ENCODE peak calls at places on chromosomes 11 and 22, in nine cellular contexts. One of them, this sample, is unnamed.

GRCh38 chr11:69948256-69949141 is 129.3 kb upstream of the FGF3 start:
- DNase-seq in fibroblast of lung: peak; percentile 23
- DNase-seq in MCF 10A: peak; percentile 46
- DNase-seq in AG09319: no peak
- DNase-seq in fibroblast of mammary gland: no peak
- DNase-seq in heart right ventricle: no peak
- DNase-seq in HFFc6: no peak
- DNase-seq in left ventricle myocardium inferior: peak; percentile 14
- DNase-seq in AG04450: no peak
- DNase-seq in this sample: no peak

GRCh38 chr11:119518746-119519382 is 95.9 kb upstream of the THY1 start:
- DNase-seq in fibroblast of lung: peak; percentile 37
- DNase-seq in MCF 10A: peak; percentile 62
- DNase-seq in AG09319: no peak
- DNase-seq in fibroblast of mammary gland: peak; percentile 60
- DNase-seq in heart right ventricle: no peak
- DNase-seq in HFFc6: no peak
- DNase-seq in left ventricle myocardium inferior: no peak
- DNase-seq in AG04450: peak; percentile 18
- DNase-seq in this sample: no peak

GRCh38 chr11:6497069-6497839 is at the start of gene DNHD1:
- DNase-seq in fibroblast of lung: peak; percentile 24
- DNase-seq in MCF 10A: no peak
- DNase-seq in AG09319: no peak
- DNase-seq in fibroblast of mammary gland: no peak
- DNase-seq in heart right ventricle: no peak
- DNase-seq in HFFc6: no peak
- DNase-seq in left ventricle myocardium inferior: no peak
- DNase-seq in AG04450: no peak
- DNase-seq in this sample: no peak

GRCh38 chr11:97614571-97614970 is 1224.8 kb downstream of the JRKL start:
- DNase-seq in fibroblast of lung: peak; percentile 68
- DNase-seq in MCF 10A: no peak
- DNase-seq in AG09319: no peak
- DNase-seq in fibroblast of mammary gland: no peak
- DNase-seq in heart right ventricle: no peak
- DNase-seq in HFFc6: peak; percentile 9
- DNase-seq in left ventricle myocardium inferior: no peak
- DNase-seq in AG04450: no peak
- DNase-seq in this sample: no peak

GRCh38 chr22:40107756-40108437 is 69.8 kb upstream of the TNRC6B start:
- DNase-seq in fibroblast of lung: peak; percentile 43
- DNase-seq in MCF 10A: peak; percentile 36
- DNase-seq in AG09319: peak; percentile 16
- DNase-seq in fibroblast of mammary gland: peak; percentile 60
- DNase-seq in heart right ventricle: peak; percentile 10
- DNase-seq in HFFc6: peak; percentile 58
- DNase-seq in left ventricle myocardium inferior: no peak
- DNase-seq in AG04450: no peak
- DNase-seq in this sample: no peak

GRCh38 chr22:37089451-37089850 is 20.1 kb downstream of the TMPRSS6 start:
- DNase-seq in fibroblast of lung: no peak
- DNase-seq in MCF 10A: peak; percentile 5
- DNase-seq in AG09319: no peak
- DNase-seq in fibroblast of mammary gland: peak; percentile 50
- DNase-seq in heart right ventricle: no peak
- DNase-seq in HFFc6: no peak
- DNase-seq in left ventricle myocardium inferior: no peak
- DNase-seq in AG04450: no peak
- DNase-seq in this sample: no peak

GRCh38 chr22:32788884-32789624 is 12.5 kb upstream of the TIMP3 start:
- DNase-seq in fibroblast of lung: peak; percentile 84
- DNase-seq in MCF 10A: no peak
- DNase-seq in AG09319: peak; percentile 62
- DNase-seq in fibroblast of mammary gland: no peak
- DNase-seq in heart right ventricle: no peak
- DNase-seq in HFFc6: peak; percentile 46
- DNase-seq in left ventricle myocardium inferior: no peak
- DNase-seq in AG04450: no peak
- DNase-seq in this sample: no peak

GRCh38 chr11:100972046-100972445 is 157.6 kb downstream of the PGR start:
- DNase-seq in fibroblast of lung: peak; percentile 27
- DNase-seq in MCF 10A: no peak
- DNase-seq in AG09319: no peak
- DNase-seq in fibroblast of mammary gland: no peak
- DNase-seq in heart right ventricle: no peak
- DNase-seq in HFFc6: no peak
- DNase-seq in left ventricle myocardium inferior: no peak
- DNase-seq in AG04450: peak; percentile 21
- DNase-seq in this sample: no peak

GRCh38 chr22:23178512-23179254 is 1.6 kb upstream of the BCR start:
- DNase-seq in fibroblast of lung: peak; percentile 56
- DNase-seq in MCF 10A: peak; percentile 64
- DNase-seq in AG09319: peak; percentile 8
- DNase-seq in fibroblast of mammary gland: peak; percentile 53
- DNase-seq in heart right ventricle: peak; percentile 60
- DNase-seq in HFFc6: no peak
- DNase-seq in left ventricle myocardium inferior: peak; percentile 64
- DNase-seq in AG04450: no peak
- DNase-seq in this sample: no peak

GRCh38 chr11:11265994-11266606 is 87.0 kb downstream of the CSNK2A3 start:
- DNase-seq in fibroblast of lung: no peak
- DNase-seq in MCF 10A: peak; percentile 62
- DNase-seq in AG09319: no peak
- DNase-seq in fibroblast of mammary gland: peak; percentile 14
- DNase-seq in heart right ventricle: peak; percentile 27
- DNase-seq in HFFc6: no peak
- DNase-seq in left ventricle myocardium inferior: no peak
- DNase-seq in AG04450: no peak
- DNase-seq in this sample: no peak

GRCh38 chr11:26583550-26583949 is 11.5 kb upstream of the MUC15 start:
- DNase-seq in fibroblast of lung: peak; percentile 39
- DNase-seq in MCF 10A: peak; percentile 92
- DNase-seq in AG09319: no peak
- DNase-seq in fibroblast of mammary gland: peak; percentile 80
- DNase-seq in heart right ventricle: no peak
- DNase-seq in HFFc6: no peak
- DNase-seq in left ventricle myocardium inferior: no peak
- DNase-seq in AG04450: no peak
- DNase-seq in this sample: no peak

GRCh38 chr11:74492974-74493815 is at the start of gene LIPT2:
- DNase-seq in fibroblast of lung: peak; percentile 96
- DNase-seq in MCF 10A: peak; percentile 98
- DNase-seq in AG09319: peak; percentile 86
- DNase-seq in fibroblast of mammary gland: peak; percentile 96
- DNase-seq in heart right ventricle: peak; percentile 95
- DNase-seq in HFFc6: peak; percentile 94
- DNase-seq in left ventricle myocardium inferior: peak; percentile 97
- DNase-seq in AG04450: peak; percentile 87
- DNase-seq in this sample: peak; percentile 95

GRCh38 chr11:74492084-74492483 is 1.4 kb downstream of the LIPT2 start:
- DNase-seq in fibroblast of lung: no peak
- DNase-seq in MCF 10A: no peak
- DNase-seq in AG09319: no peak
- DNase-seq in fibroblast of mammary gland: no peak
- DNase-seq in heart right ventricle: no peak
- DNase-seq in HFFc6: no peak
- DNase-seq in left ventricle myocardium inferior: no peak
- DNase-seq in AG04450: no peak
- DNase-seq in this sample: no peak

GRCh38 chr11:74485868-74486267 is 7.7 kb downstream of the LIPT2 start:
- DNase-seq in fibroblast of lung: no peak
- DNase-seq in MCF 10A: no peak
- DNase-seq in AG09319: no peak
- DNase-seq in fibroblast of mammary gland: no peak
- DNase-seq in heart right ventricle: no peak
- DNase-seq in HFFc6: no peak
- DNase-seq in left ventricle myocardium inferior: no peak
- DNase-seq in AG04450: no peak
- DNase-seq in this sample: no peak

GRCh38 chr11:74490945-74491344 is 2.6 kb downstream of the LIPT2 start:
- DNase-seq in fibroblast of lung: no peak
- DNase-seq in MCF 10A: no peak
- DNase-seq in AG09319: no peak
- DNase-seq in fibroblast of mammary gland: no peak
- DNase-seq in heart right ventricle: no peak
- DNase-seq in HFFc6: no peak
- DNase-seq in left ventricle myocardium inferior: no peak
- DNase-seq in AG04450: no peak
- DNase-seq in this sample: no peak

DNA sequence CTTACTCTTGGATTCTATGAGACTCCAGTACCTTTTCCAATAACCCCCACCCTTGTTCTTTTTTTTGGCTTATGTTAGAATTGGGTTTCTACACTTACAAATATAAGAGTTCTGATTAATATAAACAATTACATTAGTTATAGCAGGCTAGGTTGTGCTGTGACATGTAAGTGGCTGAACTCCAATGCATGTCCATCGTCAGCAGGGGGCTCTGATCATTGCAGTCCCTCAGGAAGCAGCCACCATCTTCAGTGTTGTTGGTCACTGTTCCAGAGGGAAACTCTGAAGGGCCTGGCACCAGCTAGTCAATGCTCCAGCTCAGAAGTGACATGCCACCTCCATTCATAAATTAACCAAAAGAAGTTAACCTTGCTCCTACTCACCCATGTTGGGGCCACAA is 5.6 kb downstream of the LIPT2 start:
- DNase-seq in fibroblast of lung: no peak
- DNase-seq in MCF 10A: peak; percentile 31
- DNase-seq in AG09319: no peak
- DNase-seq in fibroblast of mammary gland: peak; percentile 10
- DNase-seq in heart right ventricle: no peak
- DNase-seq in HFFc6: no peak
- DNase-seq in left ventricle myocardium inferior: no peak
- DNase-seq in AG04450: no peak
- DNase-seq in this sample: no peak
- TF ChIP-seq CTCF in fibroblast of lung: no peak
- TF ChIP-seq CTCF in MCF 10A: peak; percentile 16
- TF ChIP-seq CTCF in AG09319: no peak
- TF ChIP-seq CTCF in fibroblast of mammary gland: no peak
- TF ChIP-seq CTCF in heart right ventricle: no peak
- TF ChIP-seq CTCF in HFFc6: peak; percentile 51
- TF ChIP-seq CTCF in left ventricle myocardium inferior: no peak
- TF ChIP-seq CTCF in AG04450: peak; percentile 20
- TF ChIP-seq CTCF in this sample: no peak

DNA sequence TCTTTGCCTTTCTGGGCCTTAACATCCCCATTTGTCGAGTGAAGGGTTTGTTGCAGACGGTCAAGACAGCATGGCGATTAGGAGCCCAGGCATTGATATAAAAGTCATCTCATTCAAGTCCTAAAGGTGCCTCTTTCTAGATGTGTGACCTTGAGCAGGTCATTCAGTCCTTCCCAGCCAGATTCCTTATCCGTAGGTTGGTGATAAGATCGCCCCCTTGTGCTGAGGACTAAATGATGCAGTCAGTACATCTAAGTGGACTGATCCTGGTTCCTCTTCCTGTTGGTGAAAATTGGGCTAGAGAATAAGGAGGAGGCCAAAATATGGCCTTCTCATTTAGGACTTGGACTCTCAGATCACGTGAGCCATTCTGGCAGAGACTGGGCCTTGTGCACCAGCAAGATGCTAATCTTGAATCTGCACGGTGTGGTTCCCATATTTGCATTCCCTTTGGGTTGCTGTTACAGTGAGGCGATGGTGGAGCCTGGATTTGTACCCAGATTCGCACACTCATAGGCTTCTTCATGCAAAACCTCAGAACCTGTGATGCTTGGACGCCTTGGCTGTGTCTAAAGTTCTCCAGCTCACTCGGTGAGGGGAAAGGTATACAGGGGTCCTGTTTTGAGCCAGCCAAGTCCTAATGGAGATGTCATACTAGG is 156.8 kb downstream of the MYO18B start:
- DNase-seq in fibroblast of lung: no peak
- DNase-seq in MCF 10A: no peak
- DNase-seq in AG09319: no peak
- DNase-seq in fibroblast of mammary gland: peak; percentile 1
- DNase-seq in heart right ventricle: no peak
- DNase-seq in HFFc6: no peak
- DNase-seq in left ventricle myocardium inferior: no peak
- DNase-seq in AG04450: no peak
- DNase-seq in this sample: no peak
- TF ChIP-seq CTCF in fibroblast of lung: no peak
- TF ChIP-seq CTCF in MCF 10A: peak; percentile 8
- TF ChIP-seq CTCF in AG09319: no peak
- TF ChIP-seq CTCF in fibroblast of mammary gland: no peak
- TF ChIP-seq CTCF in heart right ventricle: peak; percentile 15
- TF ChIP-seq CTCF in HFFc6: peak; percentile 17
- TF ChIP-seq CTCF in left ventricle myocardium inferior: peak; percentile 21
- TF ChIP-seq CTCF in AG04450: no peak
- TF ChIP-seq CTCF in this sample: no peak

DNA sequence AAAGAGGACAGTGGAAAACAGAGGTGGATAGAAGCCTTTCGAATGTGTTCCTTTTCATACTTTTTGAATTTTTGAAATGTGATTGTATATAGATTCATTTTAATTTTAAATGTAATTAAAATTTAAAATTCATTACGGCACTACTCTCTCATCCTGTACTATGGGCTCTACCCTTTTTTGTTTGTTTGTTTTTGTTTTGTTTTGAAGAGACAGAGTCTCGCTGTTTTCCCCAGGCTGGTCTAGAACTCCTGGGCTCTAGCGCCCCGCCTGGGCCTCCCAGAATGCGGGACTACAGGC is 11.9 kb upstream of the HDHD5 start:
- DNase-seq in fibroblast of lung: no peak
- DNase-seq in MCF 10A: no peak
- DNase-seq in AG09319: no peak
- DNase-seq in fibroblast of mammary gland: no peak
- DNase-seq in heart right ventricle: no peak
- DNase-seq in HFFc6: no peak
- DNase-seq in left ventricle myocardium inferior: no peak
- DNase-seq in AG04450: no peak
- DNase-seq in this sample: no peak
- TF ChIP-seq CTCF in fibroblast of lung: no peak
- TF ChIP-seq CTCF in MCF 10A: no peak
- TF ChIP-seq CTCF in AG09319: peak; percentile 23
- TF ChIP-seq CTCF in fibroblast of mammary gland: peak; percentile 27
- TF ChIP-seq CTCF in heart right ventricle: no peak
- TF ChIP-seq CTCF in HFFc6: no peak
- TF ChIP-seq CTCF in left ventricle myocardium inferior: no peak
- TF ChIP-seq CTCF in AG04450: no peak
- TF ChIP-seq CTCF in this sample: no peak

DNA sequence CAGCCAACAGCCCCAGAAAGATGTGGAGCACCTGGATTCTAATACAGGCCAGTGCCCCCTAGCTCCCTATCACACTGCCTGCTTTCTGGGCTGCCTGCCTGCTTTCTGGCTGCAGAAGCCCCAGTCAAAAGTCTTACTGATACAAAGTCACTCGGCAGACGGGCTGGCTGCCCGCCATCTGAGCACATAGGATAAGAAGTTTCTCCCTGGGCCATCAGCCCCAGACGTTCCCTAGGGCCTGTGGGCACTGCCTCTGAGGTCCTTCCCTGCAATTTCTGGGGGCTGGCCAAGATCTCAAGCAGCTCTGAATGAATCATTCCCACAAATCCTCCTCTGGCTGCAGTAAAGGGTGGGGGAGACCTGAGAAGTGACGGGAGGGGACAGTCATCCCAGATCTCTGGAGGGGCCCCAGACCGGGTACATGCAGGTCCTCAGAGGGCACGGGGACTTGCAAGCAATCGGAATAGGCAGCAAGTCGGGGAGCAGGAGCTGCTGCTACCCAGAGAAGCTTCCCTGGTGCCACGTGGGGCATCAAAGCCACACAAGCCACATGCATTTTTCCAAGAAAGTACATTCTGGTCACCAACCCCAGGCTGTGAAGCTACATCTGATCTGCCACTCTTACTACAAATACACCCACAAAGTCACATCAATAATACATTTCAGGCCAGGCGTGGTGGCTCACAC is 4.7 kb downstream of the TPST2 start:
- DNase-seq in fibroblast of lung: peak; percentile 80
- DNase-seq in MCF 10A: peak; percentile 88
- DNase-seq in AG09319: peak; percentile 44
- DNase-seq in fibroblast of mammary gland: peak; percentile 68
- DNase-seq in heart right ventricle: peak; percentile 66
- DNase-seq in HFFc6: peak; percentile 90
- DNase-seq in left ventricle myocardium inferior: peak; percentile 78
- DNase-seq in AG04450: no peak
- DNase-seq in this sample: peak; percentile 79
- TF ChIP-seq CTCF in fibroblast of lung: no peak
- TF ChIP-seq CTCF in MCF 10A: no peak
- TF ChIP-seq CTCF in AG09319: peak; percentile 16
- TF ChIP-seq CTCF in fibroblast of mammary gland: peak; percentile 12
- TF ChIP-seq CTCF in heart right ventricle: no peak
- TF ChIP-seq CTCF in HFFc6: peak; percentile 45
- TF ChIP-seq CTCF in left ventricle myocardium inferior: peak; percentile 49
- TF ChIP-seq CTCF in AG04450: peak; percentile 31
- TF ChIP-seq CTCF in this sample: no peak

This sample was measured in coronary artery.